ENCODE peak calls at places on chromosomes 1 and 21, in five cellular contexts. D is HFFc6, O is uterus, Z is astrocyte of the cerebellum, M is adipocyte. J is an unnamed sample.
A peak's percentile ranks its signal among the peaks of the same experiment; 100 is the strongest.

GRCh38 chr1:47927165-47927564 is 70.0 kb downstream of the TRABD2B start:
- DNase-seq in O (no peak), Z (no peak), D (no peak), M (no peak), J (no peak)

GRCh38 chr1:203692565-203693470 is 66.2 kb downstream of the ATP2B4 start:
- DNase-seq in D (peak; percentile 95), Z (peak; percentile 96), O (peak; percentile 92), M (peak; percentile 95), J (peak; percentile 99)

GRCh38 chr1:64030411-64030810 is 173.0 kb upstream of the UBE2U start:
- DNase-seq in Z (no peak), D (no peak), M (no peak), O (no peak), J (no peak)

GRCh38 chr1:228810855-228811654 is 75.8 kb downstream of the RHOU start:
- DNase-seq in M (no peak), Z (no peak), O (peak; percentile 49), D (no peak), J (no peak)

GRCh38 chr1:205849619-205850355 is at the start of gene PM20D1:
- DNase-seq in D (no peak), O (peak; percentile 81), M (peak; percentile 72), Z (peak; percentile 20), J (peak; percentile 60)

GRCh38 chr1:156260896-156261295 is 13.0 kb upstream of the PAQR6 start:
- DNase-seq in M (no peak), Z (no peak), D (no peak), O (no peak), J (no peak)

GRCh38 chr1:235932090-235932510 is 65.4 kb upstream of the LYST start:
- DNase-seq in M (no peak), D (no peak), Z (no peak), O (peak; percentile 6), J (no peak)

GRCh38 chr1:94858276-94858675 is 38.1 kb downstream of the SLC44A3 start:
- DNase-seq in Z (no peak), M (peak; percentile 47), O (no peak), D (peak; percentile 48), J (peak; percentile 63)

GRCh38 chr1:247175458-247175857 is 3.6 kb upstream of the ZNF124 start:
- DNase-seq in M (no peak), Z (no peak), O (no peak), D (no peak), J (no peak)

GRCh38 chr1:192794768-192795035 is 14.1 kb upstream of the RGS2 start:
- DNase-seq in O (no peak), M (no peak), Z (no peak), D (no peak), J (no peak)

GRCh38 chr1:89939059-89939570 is 55.8 kb upstream of the ZNF326 start:
- DNase-seq in D (no peak), O (no peak), Z (no peak), M (no peak), J (no peak)

GRCh38 chr21:42414928-42415769 is 11.4 kb downstream of the UBASH3A start:
- DNase-seq in M (peak; percentile 8), O (no peak), D (no peak), Z (peak; percentile 5), J (peak; percentile 19)

GRCh38 chr1:89872567-89872966 is 51.7 kb downstream of the LRRC8D start:
- DNase-seq in Z (no peak), O (no peak), M (no peak), D (no peak), J (no peak)

GRCh38 chr1:210689741-210690635 is 361.3 kb downstream of the HHAT start:
- DNase-seq in O (no peak), D (no peak), Z (no peak), M (no peak), J (no peak)

GRCh38 chr21:42080788-42081083 is 9.6 kb downstream of the UMODL1 start:
- DNase-seq in Z (peak; percentile 53), M (peak; percentile 85), O (peak; percentile 28), D (peak; percentile 81), J (peak; percentile 91)

GRCh38 chr1:65362545-65362944 is 53.2 kb downstream of the DNAJC6 start:
- DNase-seq in D (no peak), M (no peak), O (no peak), Z (no peak), J (no peak)

GRCh38 chr1:38060557-38060956 is 14.0 kb upstream of the POU3F1 start:
- DNase-seq in Z (no peak), M (no peak), D (no peak), O (no peak), J (no peak)

GRCh38 chr1:231091853-231092301 is 51.8 kb upstream of the FAM89A start:
- DNase-seq in Z (no peak), O (no peak), M (no peak), D (no peak), J (peak; percentile 29)

GRCh38 chr1:75996196-75996595 is 64.0 kb upstream of the ASB17 start:
- DNase-seq in D (peak; percentile 51), O (no peak), Z (peak; percentile 26), M (peak; percentile 61), J (peak; percentile 37)

GRCh38 chr1:224769987-224770693 is 154.0 kb downstream of the CNIH3 start:
- DNase-seq in M (peak; percentile 82), O (no peak), D (peak; percentile 69), Z (peak; percentile 19), J (peak; percentile 77)

GRCh38 chr1:205928256-205928655 is 15.0 kb downstream of the SLC26A9 start:
- DNase-seq in M (no peak), Z (no peak), D (no peak), O (no peak), J (no peak)

GRCh38 chr1:30757196-30757949 is at the start of gene LAPTM5:
- DNase-seq in O (no peak), M (no peak), D (peak; percentile 43), Z (no peak), J (peak; percentile 70)

GRCh38 chr1:93758842-93759515 is 77.3 kb upstream of the BCAR3 start:
- DNase-seq in M (no peak), O (no peak), Z (peak; percentile 68), D (no peak), J (peak; percentile 51)

GRCh38 chr1:218482683-218483082 is 137.5 kb downstream of the TGFB2 start:
- DNase-seq in Z (no peak), M (peak; percentile 87), O (no peak), D (no peak), J (peak; percentile 44)

GRCh38 chr1:48680411-48681035 is 96.2 kb downstream of the BEND5 start:
- DNase-seq in Z (no peak), O (no peak), D (no peak), M (no peak), J (no peak)

GRCh38 chr1:1857096-1857703 is 33.7 kb downstream of the GNB1 start:
- DNase-seq in M (no peak), O (peak; percentile 22), Z (no peak), D (no peak), J (no peak)

GRCh38 chr1:59596432-59596831 is 218.3 kb upstream of the HOOK1 start:
- DNase-seq in D (peak; percentile 73), M (peak; percentile 51), Z (no peak), O (peak; percentile 46), J (peak; percentile 87)

GRCh38 chr1:183092350-183092749 is 69.1 kb downstream of the LAMC1 start:
- DNase-seq in M (no peak), O (no peak), D (no peak), Z (no peak), J (no peak)